ENCODE peak calls at places on chromosomes 13 and 19, in seven cellular contexts. One of them, this sample, is unnamed. For H3K9me3, the result is how much of the 10 kb centered on the place peaks cover.

GRCh38 chr13:35157143-35157755 is 215.2 kb downstream of the NBEA start:
- DNase-seq in left ventricle myocardium inferior: no peak
- DNase-seq in CD4-positive, alpha-beta T cell: no peak
- DNase-seq in mammary epithelial cell: peak
- DNase-seq in cardiac muscle cell: peak
- DNase-seq in tibial artery: no peak
- DNase-seq in vagina: no peak
- DNase-seq in this sample: no peak

GRCh38 chr19:52322429-52322828 is 13.6 kb upstream of the ZNF610 start:
- DNase-seq in CD4-positive, alpha-beta T cell: no peak
- DNase-seq in tibial artery: no peak
- DNase-seq in vagina: no peak
- DNase-seq in left ventricle myocardium inferior: no peak
- DNase-seq in cardiac muscle cell: no peak
- DNase-seq in mammary epithelial cell: no peak
- DNase-seq in this sample: no peak

GRCh38 chr13:55554741-55555140 is 1586.0 kb upstream of the PRR20A start:
- DNase-seq in CD4-positive, alpha-beta T cell: no peak
- DNase-seq in vagina: no peak
- DNase-seq in left ventricle myocardium inferior: no peak
- DNase-seq in mammary epithelial cell: no peak
- DNase-seq in cardiac muscle cell: no peak
- DNase-seq in tibial artery: no peak
- DNase-seq in this sample: no peak

GRCh38 chr13:44899967-44900366 is 89.3 kb downstream of the NUFIP1 start:
- DNase-seq in CD4-positive, alpha-beta T cell: no peak
- DNase-seq in mammary epithelial cell: no peak
- DNase-seq in vagina: no peak
- DNase-seq in tibial artery: no peak
- DNase-seq in left ventricle myocardium inferior: no peak
- DNase-seq in cardiac muscle cell: no peak
- DNase-seq in this sample: no peak

GRCh38 chr13:53189162-53189561 is 160.5 kb downstream of the OLFM4 start:
- DNase-seq in left ventricle myocardium inferior: no peak
- DNase-seq in tibial artery: no peak
- DNase-seq in CD4-positive, alpha-beta T cell: no peak
- DNase-seq in cardiac muscle cell: no peak
- DNase-seq in vagina: no peak
- DNase-seq in mammary epithelial cell: no peak
- DNase-seq in this sample: no peak

GRCh38 chr19:14248578-14249011 is 42.6 kb upstream of the ADGRL1 start:
- DNase-seq in left ventricle myocardium inferior: peak
- DNase-seq in CD4-positive, alpha-beta T cell: peak
- DNase-seq in vagina: no peak
- DNase-seq in mammary epithelial cell: no peak
- DNase-seq in tibial artery: no peak
- DNase-seq in cardiac muscle cell: peak
- DNase-seq in this sample: no peak

GRCh38 chr13:33275916-33276315 is 9.6 kb downstream of the STARD13 start:
- DNase-seq in vagina: no peak
- DNase-seq in CD4-positive, alpha-beta T cell: no peak
- DNase-seq in left ventricle myocardium inferior: no peak
- DNase-seq in tibial artery: no peak
- DNase-seq in mammary epithelial cell: no peak
- DNase-seq in cardiac muscle cell: no peak
- DNase-seq in this sample: no peak

GRCh38 chr19:54209748-54210494 is 9.3 kb downstream of the RPS9 start:
- DNase-seq in cardiac muscle cell: peak
- DNase-seq in CD4-positive, alpha-beta T cell: no peak
- DNase-seq in vagina: no peak
- DNase-seq in tibial artery: peak
- DNase-seq in left ventricle myocardium inferior: peak
- DNase-seq in mammary epithelial cell: peak
- DNase-seq in this sample: no peak

GRCh38 chr13:31090096-31090495 is 71.6 kb downstream of the HSPH1 start:
- DNase-seq in left ventricle myocardium inferior: no peak
- DNase-seq in CD4-positive, alpha-beta T cell: no peak
- DNase-seq in mammary epithelial cell: no peak
- DNase-seq in vagina: no peak
- DNase-seq in cardiac muscle cell: no peak
- DNase-seq in tibial artery: no peak
- DNase-seq in this sample: no peak

GRCh38 chr19:48859711-48860572 is 8.5 kb downstream of the PLEKHA4 start:
- DNase-seq in vagina: no peak
- DNase-seq in CD4-positive, alpha-beta T cell: no peak
- DNase-seq in cardiac muscle cell: no peak
- DNase-seq in mammary epithelial cell: no peak
- DNase-seq in tibial artery: no peak
- DNase-seq in left ventricle myocardium inferior: peak
- DNase-seq in this sample: no peak

GRCh38 chr13:113112893-113113845 is 7.6 kb downstream of the F7 start:
- DNase-seq in tibial artery: peak
- DNase-seq in mammary epithelial cell: no peak
- DNase-seq in CD4-positive, alpha-beta T cell: no peak
- DNase-seq in vagina: no peak
- DNase-seq in left ventricle myocardium inferior: no peak
- DNase-seq in cardiac muscle cell: no peak
- DNase-seq in this sample: no peak

GRCh38 chr13:28455580-28456194 is 39.2 kb downstream of the FLT1 start:
- DNase-seq in CD4-positive, alpha-beta T cell: no peak
- DNase-seq in cardiac muscle cell: no peak
- DNase-seq in left ventricle myocardium inferior: no peak
- DNase-seq in vagina: no peak
- DNase-seq in mammary epithelial cell: no peak
- DNase-seq in tibial artery: no peak
- DNase-seq in this sample: no peak

GRCh38 chr13:97849305-97849704 is 104.2 kb upstream of the IPO5 start:
- DNase-seq in cardiac muscle cell: peak
- DNase-seq in tibial artery: no peak
- DNase-seq in left ventricle myocardium inferior: no peak
- DNase-seq in vagina: no peak
- DNase-seq in mammary epithelial cell: peak
- DNase-seq in CD4-positive, alpha-beta T cell: no peak
- DNase-seq in this sample: no peak

GRCh38 chr13:114257014-114257413 is 22.3 kb downstream of the CDC16 start:
- DNase-seq in mammary epithelial cell: no peak
- DNase-seq in CD4-positive, alpha-beta T cell: no peak
- DNase-seq in left ventricle myocardium inferior: no peak
- DNase-seq in vagina: no peak
- DNase-seq in cardiac muscle cell: no peak
- DNase-seq in tibial artery: no peak
- DNase-seq in this sample: no peak

GRCh38 chr13:59416561-59416960 is 747.2 kb downstream of the DIAPH3 start:
- DNase-seq in vagina: no peak
- DNase-seq in mammary epithelial cell: no peak
- DNase-seq in tibial artery: no peak
- DNase-seq in CD4-positive, alpha-beta T cell: no peak
- DNase-seq in left ventricle myocardium inferior: no peak
- DNase-seq in cardiac muscle cell: no peak
- DNase-seq in this sample: no peak

GRCh38 chr19:37009871-37010270 is 68.4 kb upstream of the ZNF420 start:
- DNase-seq in cardiac muscle cell: no peak
- DNase-seq in left ventricle myocardium inferior: no peak
- DNase-seq in CD4-positive, alpha-beta T cell: no peak
- DNase-seq in mammary epithelial cell: no peak
- DNase-seq in vagina: no peak
- DNase-seq in tibial artery: no peak
- DNase-seq in this sample: no peak

GRCh38 chr13:107185889-107186288 is 618.0 kb upstream of the ARGLU1 start:
- DNase-seq in tibial artery: no peak
- DNase-seq in cardiac muscle cell: no peak
- DNase-seq in vagina: no peak
- DNase-seq in CD4-positive, alpha-beta T cell: no peak
- DNase-seq in left ventricle myocardium inferior: no peak
- DNase-seq in mammary epithelial cell: no peak
- DNase-seq in this sample: no peak

GRCh38 chr19:54461201-54462071 is 2.1 kb downstream of the LENG9 start:
- DNase-seq in tibial artery: no peak
- DNase-seq in cardiac muscle cell: no peak
- DNase-seq in mammary epithelial cell: no peak
- DNase-seq in vagina: no peak
- DNase-seq in left ventricle myocardium inferior: no peak
- DNase-seq in CD4-positive, alpha-beta T cell: no peak
- DNase-seq in this sample: no peak

GRCh38 chr13:66462187-66462586 is 767.9 kb downstream of the PCDH9 start:
- DNase-seq in cardiac muscle cell: no peak
- DNase-seq in left ventricle myocardium inferior: no peak
- DNase-seq in CD4-positive, alpha-beta T cell: no peak
- DNase-seq in mammary epithelial cell: no peak
- DNase-seq in vagina: no peak
- DNase-seq in tibial artery: no peak
- DNase-seq in this sample: no peak

GRCh38 chr13:94169783-94170513 is 309.5 kb downstream of the DCT start:
- DNase-seq in mammary epithelial cell: no peak
- DNase-seq in vagina: no peak
- DNase-seq in left ventricle myocardium inferior: no peak
- DNase-seq in tibial artery: peak
- DNase-seq in cardiac muscle cell: no peak
- DNase-seq in CD4-positive, alpha-beta T cell: no peak
- DNase-seq in this sample: no peak

GRCh38 chr13:99417151-99417820 is 84.0 kb upstream of the TM9SF2 start:
- DNase-seq in tibial artery: no peak
- DNase-seq in mammary epithelial cell: no peak
- DNase-seq in CD4-positive, alpha-beta T cell: no peak
- DNase-seq in cardiac muscle cell: no peak
- DNase-seq in left ventricle myocardium inferior: no peak
- DNase-seq in vagina: no peak
- DNase-seq in this sample: no peak

GRCh38 chr19:50663280-50663790 is 14.1 kb downstream of the C19orf81 start:
- DNase-seq in tibial artery: no peak
- DNase-seq in CD4-positive, alpha-beta T cell: no peak
- DNase-seq in cardiac muscle cell: peak
- DNase-seq in vagina: no peak
- DNase-seq in mammary epithelial cell: no peak
- DNase-seq in left ventricle myocardium inferior: no peak
- DNase-seq in this sample: no peak

GRCh38 chr13:92682832-92683517 is 543.6 kb upstream of the GPC6 start:
- DNase-seq in vagina: no peak
- DNase-seq in CD4-positive, alpha-beta T cell: no peak
- DNase-seq in mammary epithelial cell: no peak
- DNase-seq in tibial artery: no peak
- DNase-seq in left ventricle myocardium inferior: no peak
- DNase-seq in cardiac muscle cell: no peak
- DNase-seq in this sample: no peak

GRCh38 chr13:109196896-109197295 is 567.5 kb downstream of the MYO16 start:
- DNase-seq in cardiac muscle cell: peak
- DNase-seq in vagina: no peak
- DNase-seq in CD4-positive, alpha-beta T cell: no peak
- DNase-seq in tibial artery: no peak
- DNase-seq in mammary epithelial cell: no peak
- DNase-seq in left ventricle myocardium inferior: no peak
- DNase-seq in this sample: no peak

GRCh38 chr13:109199280-109199679 is 569.9 kb downstream of the MYO16 start:
- DNase-seq in vagina: no peak
- DNase-seq in left ventricle myocardium inferior: no peak
- DNase-seq in tibial artery: no peak
- DNase-seq in CD4-positive, alpha-beta T cell: no peak
- DNase-seq in cardiac muscle cell: no peak
- DNase-seq in mammary epithelial cell: no peak
- DNase-seq in this sample: no peak

GRCh38 chr13:109198585-109198984 is 569.2 kb downstream of the MYO16 start:
- DNase-seq in CD4-positive, alpha-beta T cell: no peak
- DNase-seq in vagina: no peak
- DNase-seq in mammary epithelial cell: peak
- DNase-seq in tibial artery: no peak
- DNase-seq in left ventricle myocardium inferior: no peak
- DNase-seq in cardiac muscle cell: no peak
- DNase-seq in this sample: no peak

GRCh38 chr13:109203587-109203986 is 574.2 kb downstream of the MYO16 start:
- DNase-seq in cardiac muscle cell: no peak
- DNase-seq in tibial artery: no peak
- DNase-seq in left ventricle myocardium inferior: no peak
- DNase-seq in vagina: no peak
- DNase-seq in mammary epithelial cell: no peak
- DNase-seq in CD4-positive, alpha-beta T cell: no peak
- DNase-seq in this sample: no peak

DNA sequence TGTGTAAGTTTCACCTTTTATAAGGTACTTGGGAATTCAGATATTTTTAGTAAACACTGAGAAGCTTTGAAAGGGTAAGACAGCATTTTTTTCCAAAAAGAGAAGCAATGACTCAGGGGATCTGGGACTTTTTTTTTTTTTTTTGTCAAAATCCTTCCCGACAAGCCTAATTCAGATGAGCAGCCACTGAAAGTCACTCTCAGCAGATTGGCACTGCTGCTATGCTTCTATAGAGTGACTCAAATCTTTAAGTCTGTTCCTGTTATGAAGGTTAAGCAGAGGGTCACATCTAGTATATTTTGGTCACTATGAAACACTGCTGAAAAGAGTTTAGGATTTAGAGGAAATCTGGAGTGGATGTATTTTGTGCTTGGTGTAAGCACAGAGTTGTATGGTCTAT is 571.1 kb downstream of the MYO16 start:
- DNase-seq in tibial artery: no peak
- DNase-seq in vagina: no peak
- DNase-seq in CD4-positive, alpha-beta T cell: no peak
- DNase-seq in left ventricle myocardium inferior: no peak
- DNase-seq in mammary epithelial cell: no peak
- DNase-seq in cardiac muscle cell: no peak
- DNase-seq in this sample: no peak
- H3K9me3 ChIP-seq in tibial artery: under half
- H3K9me3 ChIP-seq in vagina: under half
- H3K9me3 ChIP-seq in CD4-positive, alpha-beta T cell: under half
- H3K9me3 ChIP-seq in left ventricle myocardium inferior: under half
- H3K9me3 ChIP-seq in mammary epithelial cell: under half
- H3K9me3 ChIP-seq in cardiac muscle cell: under half
- H3K9me3 ChIP-seq in this sample: under half

DNA sequence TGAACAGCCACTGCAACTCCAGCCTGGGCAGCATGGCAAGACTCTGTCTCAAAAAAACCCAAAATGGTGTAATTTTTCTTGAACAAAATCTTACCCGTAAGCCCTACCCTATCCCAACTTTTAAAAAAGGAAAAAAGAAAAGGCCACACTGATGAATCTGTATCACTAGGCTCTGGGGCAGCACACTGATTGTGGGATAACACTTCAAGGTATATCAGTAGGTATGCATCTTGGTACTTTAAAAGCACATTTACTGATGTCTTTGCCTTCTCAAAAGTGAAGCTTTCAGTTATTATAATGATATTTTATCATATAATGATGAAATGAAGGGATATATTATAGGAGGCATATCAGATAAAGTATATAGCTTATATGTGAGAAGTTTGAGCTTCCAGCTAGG is 24.3 kb downstream of the ZNF112 start:
- DNase-seq in tibial artery: no peak
- DNase-seq in cardiac muscle cell: no peak
- DNase-seq in left ventricle myocardium inferior: no peak
- DNase-seq in CD4-positive, alpha-beta T cell: no peak
- DNase-seq in mammary epithelial cell: no peak
- DNase-seq in vagina: no peak
- DNase-seq in this sample: no peak
- H3K9me3 ChIP-seq in tibial artery: half or more
- H3K9me3 ChIP-seq in cardiac muscle cell: under half
- H3K9me3 ChIP-seq in left ventricle myocardium inferior: half or more
- H3K9me3 ChIP-seq in CD4-positive, alpha-beta T cell: half or more
- H3K9me3 ChIP-seq in mammary epithelial cell: under half
- H3K9me3 ChIP-seq in vagina: under half
- H3K9me3 ChIP-seq in this sample: under half

GRCh38 chr19:16380314-16380695 is 55.7 kb downstream of the KLF2 start:
- DNase-seq in mammary epithelial cell: no peak
- DNase-seq in CD4-positive, alpha-beta T cell: no peak
- DNase-seq in vagina: no peak
- DNase-seq in left ventricle myocardium inferior: no peak
- DNase-seq in tibial artery: no peak
- DNase-seq in cardiac muscle cell: no peak
- DNase-seq in this sample: peak
- H3K9me3 ChIP-seq in mammary epithelial cell: under half
- H3K9me3 ChIP-seq in CD4-positive, alpha-beta T cell: under half
- H3K9me3 ChIP-seq in vagina: under half
- H3K9me3 ChIP-seq in left ventricle myocardium inferior: under half
- H3K9me3 ChIP-seq in tibial artery: under half
- H3K9me3 ChIP-seq in cardiac muscle cell: under half
- H3K9me3 ChIP-seq in this sample: under half

GRCh38 chr13:75042809-75043208 is 439.2 kb downstream of the TBC1D4 start:
- DNase-seq in vagina: no peak
- DNase-seq in cardiac muscle cell: no peak
- DNase-seq in CD4-positive, alpha-beta T cell: no peak
- DNase-seq in mammary epithelial cell: no peak
- DNase-seq in left ventricle myocardium inferior: no peak
- DNase-seq in tibial artery: no peak
- DNase-seq in this sample: no peak
- H3K9me3 ChIP-seq in vagina: under half
- H3K9me3 ChIP-seq in cardiac muscle cell: under half
- H3K9me3 ChIP-seq in CD4-positive, alpha-beta T cell: under half
- H3K9me3 ChIP-seq in mammary epithelial cell: under half
- H3K9me3 ChIP-seq in left ventricle myocardium inferior: under half
- H3K9me3 ChIP-seq in tibial artery: under half
- H3K9me3 ChIP-seq in this sample: under half

This sample was measured in T-helper 17 cell.